ENCODE peak calls at places on chromosomes 4 and X, in eight cellular contexts. M is cardiac muscle cell, U is breast epithelium, Q is testis, C is Peyer's patch, H is thyroid gland, F is uterus, I is fibroblast of lung. A is an unnamed sample.

GRCh38 chr4:110705440-110705782 is 82.5 kb upstream of the PITX2 start:
- DNase-seq in U (no peak), C (no peak), F (no peak), Q (no peak), H (no peak), M (no peak), I (no peak), A (no peak)

GRCh38 chr4:158856852-158857251 is 88.0 kb downstream of the FNIP2 start:
- DNase-seq in H (no peak), C (no peak), M (peak), I (peak), F (no peak), Q (no peak), U (no peak), A (no peak)

GRCh38 chr4:158863296-158863695 is 94.5 kb downstream of the FNIP2 start:
- DNase-seq in M (no peak), H (no peak), Q (no peak), U (no peak), I (no peak), F (no peak), C (no peak), A (no peak)

GRCh38 chrX:99857455-99857854 is 552.6 kb downstream of the PCDH19 start:
- DNase-seq in I (no peak), C (no peak), F (no peak), U (no peak), Q (no peak), H (no peak), M (no peak), A (no peak)

GRCh38 chrX:96906741-96907140 is 23.0 kb downstream of the RPA4 start:
- DNase-seq in H (no peak), C (no peak), F (no peak), U (no peak), Q (no peak), I (peak), M (peak), A (no peak)

GRCh38 chr4:59698041-59698440 is 1502.1 kb upstream of the ADGRL3 start:
- DNase-seq in M (no peak), Q (no peak), C (no peak), F (no peak), U (no peak), H (no peak), I (no peak), A (no peak)

GRCh38 chr4:109658871-109659410 is 44.3 kb downstream of the CASP6 start:
- DNase-seq in M (peak), F (no peak), U (no peak), C (no peak), H (no peak), Q (no peak), I (no peak), A (no peak)

GRCh38 chrX:40179333-40179732 is 81.6 kb upstream of the BCOR start:
- DNase-seq in Q (no peak), M (no peak), U (no peak), I (no peak), F (no peak), H (no peak), C (no peak), A (no peak)

GRCh38 chr4:56531823-56532222 is 26.2 kb downstream of the ARL9 start:
- DNase-seq in M (peak), C (no peak), I (no peak), U (no peak), F (no peak), Q (no peak), H (no peak), A (no peak)

GRCh38 chr4:174266416-174266815 is 17.1 kb downstream of the FBXO8 start:
- DNase-seq in I (no peak), U (no peak), M (no peak), H (no peak), C (no peak), Q (no peak), F (no peak), A (no peak)

GRCh38 chrX:7318661-7319060 is 170.7 kb upstream of the PUDP start:
- DNase-seq in M (no peak), F (no peak), I (no peak), Q (no peak), H (no peak), C (no peak), U (no peak), A (no peak)

GRCh38 chr4:106691749-106692148 is 323.2 kb upstream of the GIMD1 start:
- DNase-seq in C (no peak), H (no peak), I (no peak), F (no peak), M (no peak), Q (no peak), U (no peak), A (no peak)

GRCh38 chrX:78119521-78120227 is 15.6 kb downstream of the PGK1 start:
- DNase-seq in C (no peak), U (no peak), I (no peak), H (no peak), Q (no peak), M (no peak), F (no peak), A (no peak)

GRCh38 chr4:141860974-141861373 is 224.6 kb downstream of the IL15 start:
- DNase-seq in U (no peak), Q (no peak), H (no peak), I (no peak), C (no peak), M (no peak), F (no peak), A (no peak)

GRCh38 chr4:153447175-153447887 is 18.8 kb upstream of the TMEM131L start:
- DNase-seq in H (no peak), U (no peak), F (no peak), I (no peak), Q (no peak), C (no peak), M (peak), A (no peak)

GRCh38 chrX:45540181-45540580 is 339.5 kb upstream of the DIPK2B start:
- DNase-seq in C (no peak), U (no peak), H (no peak), Q (no peak), I (peak), M (no peak), F (no peak), A (no peak)

GRCh38 chrX:101918746-101919145 is 13.1 kb downstream of the ZMAT1 start:
- DNase-seq in F (no peak), C (no peak), I (no peak), Q (no peak), H (no peak), M (no peak), U (no peak), A (no peak)

GRCh38 chrX:122907375-122907774 is 276.7 kb upstream of the GRIA3 start:
- DNase-seq in U (no peak), H (no peak), C (no peak), I (no peak), F (no peak), Q (no peak), M (no peak), A (no peak)

GRCh38 chr4:80685219-80685618 is 345.3 kb upstream of the BMP3 start:
- DNase-seq in M (no peak), H (no peak), Q (no peak), C (no peak), U (no peak), I (peak), F (no peak), A (no peak)

GRCh38 chr4:148436512-148436911 is 5.7 kb downstream of the NR3C2 start:
- DNase-seq in Q (no peak), M (no peak), F (no peak), H (no peak), U (no peak), C (no peak), I (no peak), A (no peak)

GRCh38 chr4:111699163-111699562 is 446.1 kb upstream of the FAM241A start:
- DNase-seq in C (no peak), U (no peak), Q (no peak), F (no peak), M (no peak), I (no peak), H (no peak), A (no peak)

GRCh38 chr4:120683902-120684540 is 238.5 kb downstream of the PRDM5 start:
- DNase-seq in C (no peak), Q (no peak), I (no peak), F (no peak), U (no peak), M (no peak), H (no peak), A (no peak)

GRCh38 chr4:145525291-145525740 is 43.7 kb downstream of the SMAD1 start:
- DNase-seq in C (no peak), M (no peak), I (peak), H (no peak), U (no peak), Q (no peak), F (no peak), A (no peak)

DNA sequence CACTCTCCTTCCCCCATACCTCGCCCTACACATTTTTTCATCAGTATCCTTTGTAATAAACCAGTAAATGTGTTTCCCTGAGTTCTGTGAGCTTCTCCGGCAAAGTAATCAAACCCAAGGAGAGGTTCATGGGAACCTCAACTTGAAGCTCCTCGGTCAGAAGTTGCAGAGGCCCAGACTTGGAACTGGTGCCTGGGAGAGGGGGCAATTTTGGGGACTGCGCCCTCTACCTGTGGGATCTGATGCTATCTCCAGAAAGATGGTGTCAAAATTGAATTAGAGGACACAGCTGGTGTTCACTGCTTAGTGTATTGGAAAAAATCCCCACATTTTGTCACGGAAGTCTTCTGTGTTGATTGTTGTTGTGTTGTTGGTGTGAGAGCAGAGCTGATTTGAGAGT is 70.6 kb downstream of the ATP11C start:
- DNase-seq in U (no peak), C (no peak), I (no peak), H (no peak), F (no peak), Q (no peak), M (no peak), A (no peak)
- TF ChIP-seq CTCF in U (no peak), C (no peak), I (no peak), H (no peak), F (no peak), Q (no peak), M (no peak), A (no peak)

GRCh38 chr4:5752803-5753184 is 41.8 kb downstream of the EVC start:
- DNase-seq in C (no peak), Q (no peak), U (no peak), H (no peak), F (no peak), I (no peak), M (no peak), A (no peak)
- H3K27ac ChIP-seq in C (no peak), Q (no peak), U (no peak), H (no peak), F (no peak), I (peak), M (no peak), A (no peak)

GRCh38 chr4:100977746-100978397 is 369.5 kb downstream of the PPP3CA start:
- DNase-seq in U (no peak), I (peak), C (no peak), M (peak), Q (no peak), H (no peak), F (no peak), A (no peak)

GRCh38 chr4:100984901-100985300 is 362.4 kb downstream of the PPP3CA start:
- DNase-seq in H (no peak), I (peak), C (no peak), M (peak), Q (no peak), F (no peak), U (no peak), A (no peak)

GRCh38 chr4:100982345-100982744 is 365.0 kb downstream of the PPP3CA start:
- DNase-seq in I (no peak), F (no peak), H (no peak), Q (no peak), C (no peak), M (no peak), U (no peak), A (no peak)

GRCh38 chr4:100983426-100983825 is 363.9 kb downstream of the PPP3CA start:
- DNase-seq in I (peak), F (no peak), C (no peak), Q (no peak), U (no peak), H (no peak), M (no peak), A (no peak)

DNA sequence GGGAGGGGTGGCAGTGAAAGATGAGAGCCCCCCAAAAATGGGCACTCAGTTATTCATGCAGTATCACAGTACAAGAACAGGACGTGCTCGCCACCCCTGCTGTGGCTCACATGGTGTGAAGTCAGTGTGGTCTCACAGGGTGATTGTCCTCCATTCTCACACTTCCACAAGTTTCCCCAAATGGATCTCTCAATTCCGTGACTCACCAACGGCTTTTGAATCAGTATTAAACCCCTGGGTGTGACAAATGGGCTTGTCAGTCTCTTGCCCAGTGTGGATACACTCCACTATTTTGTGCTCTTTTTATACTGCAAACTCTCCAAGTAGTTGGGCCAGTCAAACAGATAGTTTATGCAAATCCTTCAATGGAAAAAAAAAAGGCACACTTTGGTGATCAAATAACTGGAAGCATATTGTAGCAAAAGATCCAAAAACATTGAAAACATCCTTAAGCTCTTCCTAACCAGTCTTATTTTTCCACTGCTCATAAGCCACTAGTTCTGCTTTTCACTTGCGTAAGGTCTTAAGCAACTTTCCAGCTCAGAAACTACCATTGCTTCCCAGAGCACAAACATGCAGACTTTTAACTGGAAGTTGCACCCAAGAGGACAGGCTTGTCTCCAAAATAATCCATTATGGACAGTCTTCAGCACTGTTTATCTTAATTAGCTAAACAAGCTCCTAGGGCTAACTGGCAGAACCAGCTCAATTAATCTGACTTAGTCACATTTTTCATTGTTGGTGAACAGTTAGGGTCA is 365.7 kb downstream of the PPP3CA start:
- DNase-seq in F (no peak), U (no peak), I (peak), C (no peak), H (no peak), M (peak), Q (no peak), A (no peak)
- H3K4me3 ChIP-seq in F (no peak), U (no peak), I (no peak), C (no peak), H (no peak), M (no peak), Q (no peak), A (no peak)

GRCh38 chr4:18579222-18579621 is 557.7 kb upstream of the LCORL start:
- DNase-seq in C (no peak), H (no peak), Q (no peak), I (no peak), F (no peak), M (no peak), U (no peak), A (no peak)

GRCh38 chr4:18582841-18583240 is 561.3 kb upstream of the LCORL start:
- DNase-seq in I (no peak), H (no peak), C (no peak), Q (no peak), M (no peak), U (no peak), F (no peak), A (no peak)

DNA sequence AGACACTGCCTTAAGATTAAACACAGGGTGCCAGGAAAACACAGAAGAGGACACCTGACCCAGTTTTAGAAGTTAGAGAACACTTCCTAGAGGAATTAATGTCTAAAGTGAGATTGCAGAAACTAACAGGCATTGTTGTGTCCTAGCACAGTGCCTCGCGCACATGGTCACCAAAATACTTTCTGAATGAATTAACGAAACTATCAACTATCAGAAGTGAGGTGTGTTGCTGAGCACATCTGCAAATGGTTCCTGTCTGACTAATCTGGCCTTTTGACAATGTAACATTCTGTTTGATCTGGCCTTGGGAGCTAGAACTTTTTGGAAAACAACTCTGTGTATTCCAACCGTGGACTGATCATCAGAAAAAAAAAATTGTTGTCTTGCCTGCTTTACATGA is 556.8 kb upstream of the LCORL start:
- DNase-seq in U (no peak), C (no peak), F (no peak), I (no peak), Q (no peak), M (no peak), H (no peak), A (no peak)
- TF ChIP-seq CTCF in U (no peak), C (no peak), F (no peak), I (no peak), Q (no peak), M (no peak), H (no peak), A (no peak)

DNA sequence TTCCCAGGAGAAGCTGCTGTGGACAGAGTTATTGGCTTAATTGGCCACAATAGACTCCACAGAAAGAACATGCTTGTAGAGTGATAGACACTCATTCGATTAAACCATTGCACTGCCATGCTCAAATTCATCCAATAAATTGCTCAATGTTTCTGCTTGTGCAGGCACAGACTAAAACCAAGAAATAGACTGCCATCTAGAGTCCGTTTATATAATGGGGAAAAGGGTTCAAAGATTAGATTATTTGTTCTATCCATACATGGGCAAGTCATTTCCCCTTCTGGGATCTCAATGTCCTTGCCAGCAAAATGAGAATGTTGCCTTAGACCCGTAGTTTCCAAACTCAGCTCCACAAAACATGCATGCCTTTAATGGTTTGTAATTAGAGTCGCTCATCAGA is 8.7 kb downstream of the SMIM10 start:
- DNase-seq in Q (no peak), U (no peak), C (no peak), I (peak), M (peak), H (no peak), F (no peak), A (no peak)
- H3K27ac ChIP-seq in Q (no peak), U (no peak), C (no peak), I (no peak), M (no peak), H (no peak), F (no peak), A (no peak)

DNA sequence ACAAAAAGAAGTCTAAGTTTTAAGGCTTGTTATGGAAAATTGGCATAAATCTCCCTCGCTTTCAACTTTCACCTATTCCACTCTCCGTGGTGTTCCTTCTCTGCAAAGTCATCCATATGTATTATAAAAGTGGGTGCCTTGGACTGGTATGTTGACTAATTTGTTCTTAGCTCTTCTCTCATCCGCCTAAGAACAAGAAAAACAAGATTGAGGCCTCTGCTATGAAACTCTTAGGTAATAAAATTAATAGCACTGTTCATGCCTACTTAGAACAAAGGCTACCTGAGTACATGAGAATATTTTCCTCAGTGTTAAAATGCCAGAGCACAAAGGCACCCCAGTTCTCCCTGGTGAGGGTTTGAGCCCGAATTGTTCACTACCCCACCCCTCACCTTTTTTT is 1.3 kb downstream of the CNGA1 start:
- DNase-seq in F (no peak), Q (no peak), C (no peak), I (no peak), H (no peak), U (no peak), M (no peak), A (no peak)
- H3K4me3 ChIP-seq in F (no peak), Q (no peak), C (peak), I (no peak), H (no peak), U (no peak), M (no peak), A (no peak)

GRCh38 chr4:101205878-101206277 is 141.4 kb downstream of the PPP3CA start:
- DNase-seq in U (no peak), H (no peak), C (no peak), Q (no peak), F (no peak), I (peak), M (peak), A (no peak)

GRCh38 chr4:101208171-101208570 is 139.2 kb downstream of the PPP3CA start:
- DNase-seq in U (no peak), H (no peak), F (no peak), M (no peak), C (no peak), I (no peak), Q (no peak), A (no peak)

GRCh38 chr4:101210331-101210730 is 137.0 kb downstream of the PPP3CA start:
- DNase-seq in Q (no peak), C (no peak), U (no peak), F (no peak), I (no peak), H (no peak), M (no peak), A (no peak)

GRCh38 chr4:101211146-101211553 is 136.2 kb downstream of the PPP3CA start:
- DNase-seq in I (peak), H (no peak), U (no peak), C (no peak), Q (no peak), M (no peak), F (no peak), A (no peak)
- TF ChIP-seq CTCF in I (no peak), H (no peak), U (no peak), C (no peak), Q (no peak), M (no peak), F (no peak), A (no peak)

DNA sequence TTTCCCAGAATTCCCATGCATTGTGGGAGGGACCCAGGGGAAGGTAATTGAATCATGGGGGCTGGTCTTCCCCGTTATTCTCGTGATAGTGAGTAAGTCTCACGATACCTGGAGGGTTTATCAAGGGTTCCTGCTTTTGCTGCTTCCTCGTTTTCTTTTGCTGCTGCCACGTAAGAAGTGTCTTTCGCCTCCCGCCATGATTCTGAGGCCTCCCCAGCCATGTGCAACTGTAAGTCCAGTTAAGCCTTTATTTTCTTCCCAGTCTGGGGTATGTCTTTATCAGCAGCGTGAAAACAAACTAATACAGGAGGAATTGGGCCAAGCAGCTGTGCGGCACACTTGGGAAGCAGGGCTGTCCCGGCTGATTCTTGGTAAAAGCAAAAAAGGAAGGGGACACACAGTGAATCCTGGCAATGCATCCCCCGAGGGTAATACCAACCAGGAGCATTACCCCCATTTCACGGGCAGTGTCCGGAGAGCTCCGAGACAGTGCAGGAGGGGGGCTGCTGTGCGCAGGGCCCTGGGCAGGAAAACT is 185.7 kb downstream of the AFAP1 start:
- DNase-seq in Q (no peak), F (no peak), I (no peak), M (no peak), C (no peak), U (no peak), H (no peak), A (no peak)
- H3K27ac ChIP-seq in Q (no peak), F (no peak), I (no peak), M (no peak), C (no peak), U (no peak), H (no peak), A (no peak)